ENCODE peak calls at places on chromosomes 11 and 22, in five cellular contexts. C is germinal center, G is suprapubic skin, S is mucosa of gallbladder, B is GM20000. T is an unnamed sample.

GRCh38 chr22:32839776-32840571 is 38.5 kb downstream of the TIMP3 start:
- DNase-seq in C (no peak), G (no peak), S (no peak), B (no peak), T (no peak)

GRCh38 chr11:133894956-133895549 is 49.7 kb upstream of the SPATA19 start:
- DNase-seq in C (peak), G (peak), S (no peak), B (peak), T (no peak)

GRCh38 chr11:128772814-128773213 is 78.9 kb downstream of the FLI1 start:
- DNase-seq in C (peak), G (peak), S (peak), B (no peak), T (no peak)

GRCh38 chr11:60345489-60345888 is 18.4 kb downstream of the MS4A6E start:
- DNase-seq in C (no peak), G (no peak), S (no peak), B (peak), T (no peak)

GRCh38 chr11:119470316-119471266 is 47.6 kb upstream of the THY1 start:
- DNase-seq in C (no peak), G (no peak), S (no peak), B (no peak), T (no peak)

GRCh38 chr11:86978756-86979608 is 23.8 kb upstream of the FZD4 start:
- DNase-seq in C (no peak), G (no peak), S (no peak), B (peak), T (no peak)

GRCh38 chr11:75233688-75234295 is 6.8 kb upstream of the TPBGL start:
- DNase-seq in C (no peak), G (peak), S (peak), B (no peak), T (no peak)

GRCh38 chr11:101706015-101706414 is 122.2 kb upstream of the TRPC6 start:
- DNase-seq in C (no peak), G (no peak), S (no peak), B (no peak), T (no peak)

GRCh38 chr11:47393163-47394049 is 15.0 kb upstream of the SLC39A13 start:
- DNase-seq in C (no peak), G (no peak), S (peak), B (no peak), T (no peak)

GRCh38 chr11:91248199-91248807 is 976.3 kb upstream of the FAT3 start:
- DNase-seq in C (no peak), G (no peak), S (no peak), B (no peak), T (no peak)

GRCh38 chr11:121904148-121904547 is 211.9 kb downstream of the BLID start:
- DNase-seq in C (peak), G (no peak), S (no peak), B (no peak), T (no peak)

GRCh38 chr11:75078233-75078632 is 18.4 kb downstream of the OR2AT4 start:
- DNase-seq in C (no peak), G (no peak), S (no peak), B (no peak), T (no peak)

GRCh38 chr11:26102325-26102724 is 229.6 kb upstream of the ANO3 start:
- DNase-seq in C (no peak), G (no peak), S (no peak), B (no peak), T (no peak)

GRCh38 chr22:35477911-35478582 is 62.6 kb upstream of the RASD2 start:
- DNase-seq in C (no peak), G (no peak), S (peak), B (no peak), T (no peak)

GRCh38 chr11:71252782-71253730 is 679 bp upstream of the SHANK2 start:
- DNase-seq in C (peak), G (no peak), S (peak), B (no peak), T (peak)

GRCh38 chr11:133382217-133382746 is 150.0 kb downstream of the OPCML start:
- DNase-seq in C (no peak), G (no peak), S (no peak), B (no peak), T (no peak)

GRCh38 chr11:79417069-79417920 is 23.5 kb downstream of the TENM4 start:
- DNase-seq in C (no peak), G (no peak), S (no peak), B (no peak), T (no peak)

GRCh38 chr22:35037089-35037488 is 28.9 kb upstream of the ISX start:
- DNase-seq in C (no peak), G (no peak), S (no peak), B (no peak), T (no peak)

GRCh38 chr22:22945195-22945594 is 57.6 kb downstream of the IGLL5 start:
- DNase-seq in C (no peak), G (peak), S (peak), B (no peak), T (no peak)